ENCODE peak calls at places on chromosomes 6 and 20, in six cellular contexts. One of them, this sample, is unnamed.

GRCh38 chr6:3309391-3310050 is 50.8 kb downstream of the PSMG4 start:
- DNase-seq in trophoblast cell: no peak
- DNase-seq in A673: no peak
- DNase-seq in AG10803: no peak
- DNase-seq in A549: no peak
- DNase-seq in lower leg skin: no peak
- DNase-seq in this sample: no peak

GRCh38 chr6:163719028-163719742 is 304.7 kb downstream of the QKI start:
- DNase-seq in trophoblast cell: no peak
- DNase-seq in A673: no peak
- DNase-seq in AG10803: no peak
- DNase-seq in A549: no peak
- DNase-seq in lower leg skin: no peak
- DNase-seq in this sample: peak

GRCh38 chr6:88422831-88423230 is 256.7 kb upstream of the CNR1 start:
- DNase-seq in trophoblast cell: no peak
- DNase-seq in A673: peak
- DNase-seq in AG10803: no peak
- DNase-seq in A549: peak
- DNase-seq in lower leg skin: no peak
- DNase-seq in this sample: no peak

GRCh38 chr20:18679020-18679419 is 91.2 kb downstream of the DTD1 start:
- DNase-seq in trophoblast cell: no peak
- DNase-seq in A673: no peak
- DNase-seq in AG10803: peak
- DNase-seq in A549: peak
- DNase-seq in lower leg skin: no peak
- DNase-seq in this sample: no peak

GRCh38 chr20:43991264-43991663 is 76.6 kb downstream of the TOX2 start:
- DNase-seq in trophoblast cell: no peak
- DNase-seq in A673: no peak
- DNase-seq in AG10803: no peak
- DNase-seq in A549: no peak
- DNase-seq in lower leg skin: no peak
- DNase-seq in this sample: no peak

GRCh38 chr6:125529061-125529460 is 220.4 kb upstream of the HEY2 start:
- DNase-seq in trophoblast cell: no peak
- DNase-seq in A673: no peak
- DNase-seq in AG10803: no peak
- DNase-seq in A549: no peak
- DNase-seq in lower leg skin: no peak
- DNase-seq in this sample: no peak

GRCh38 chr6:106536863-106537262 is 92.4 kb downstream of the RTN4IP1 start:
- DNase-seq in trophoblast cell: peak
- DNase-seq in A673: no peak
- DNase-seq in AG10803: no peak
- DNase-seq in A549: no peak
- DNase-seq in lower leg skin: no peak
- DNase-seq in this sample: no peak

GRCh38 chr6:7267521-7268091 is 45.4 kb downstream of the SSR1 start:
- DNase-seq in trophoblast cell: peak
- DNase-seq in A673: peak
- DNase-seq in AG10803: peak
- DNase-seq in A549: peak
- DNase-seq in lower leg skin: peak
- DNase-seq in this sample: no peak

GRCh38 chr20:5504061-5504739 is 187.4 kb upstream of the PROKR2 start:
- DNase-seq in trophoblast cell: peak
- DNase-seq in A673: peak
- DNase-seq in AG10803: peak
- DNase-seq in A549: no peak
- DNase-seq in lower leg skin: peak
- DNase-seq in this sample: peak

GRCh38 chr20:17796096-17796563 is 96.4 kb downstream of the BANF2 start:
- DNase-seq in trophoblast cell: peak
- DNase-seq in A673: no peak
- DNase-seq in AG10803: peak
- DNase-seq in A549: no peak
- DNase-seq in lower leg skin: peak
- DNase-seq in this sample: peak

DNA sequence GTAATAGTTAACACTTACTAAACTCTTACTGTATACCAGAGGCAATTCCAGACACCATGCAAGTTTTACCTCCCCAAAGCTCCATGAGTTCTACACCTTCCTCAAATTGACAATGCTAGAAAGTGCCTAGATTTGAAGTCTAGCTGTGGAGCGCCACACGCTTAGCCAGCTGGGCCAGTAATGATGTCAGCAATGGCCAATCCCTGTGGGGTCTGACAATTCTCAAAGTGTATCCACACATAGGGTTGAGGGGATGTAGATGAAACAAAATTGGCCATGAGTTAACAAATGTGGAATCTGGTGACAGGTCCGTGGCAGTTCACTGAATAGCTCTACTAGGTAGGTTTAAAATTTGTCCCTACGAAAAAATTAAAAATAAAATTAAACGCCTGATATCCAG is 1.3 kb downstream of the ZNF343 start:
- DNase-seq in trophoblast cell: no peak
- DNase-seq in A673: no peak
- DNase-seq in AG10803: no peak
- DNase-seq in A549: no peak
- DNase-seq in lower leg skin: no peak
- DNase-seq in this sample: no peak
- H3K4me3 ChIP-seq in trophoblast cell: no peak
- H3K4me3 ChIP-seq in A673: peak
- H3K4me3 ChIP-seq in AG10803: peak
- H3K4me3 ChIP-seq in A549: peak
- H3K4me3 ChIP-seq in lower leg skin: no peak
- H3K4me3 ChIP-seq in this sample: no peak

GRCh38 chr20:33336375-33336774 is 53.4 kb downstream of the BPIFB1 start:
- DNase-seq in trophoblast cell: no peak
- DNase-seq in A673: no peak
- DNase-seq in AG10803: no peak
- DNase-seq in A549: no peak
- DNase-seq in lower leg skin: no peak
- DNase-seq in this sample: no peak

GRCh38 chr20:33338465-33339258 is 55.6 kb downstream of the BPIFB1 start:
- DNase-seq in trophoblast cell: no peak
- DNase-seq in A673: no peak
- DNase-seq in AG10803: no peak
- DNase-seq in A549: no peak
- DNase-seq in lower leg skin: no peak
- DNase-seq in this sample: no peak

GRCh38 chr20:33337119-33337518 is 54.1 kb downstream of the BPIFB1 start:
- DNase-seq in trophoblast cell: peak
- DNase-seq in A673: no peak
- DNase-seq in AG10803: no peak
- DNase-seq in A549: peak
- DNase-seq in lower leg skin: no peak
- DNase-seq in this sample: no peak

GRCh38 chr20:33339515-33340058 is 56.6 kb downstream of the BPIFB1 start:
- DNase-seq in trophoblast cell: no peak
- DNase-seq in A673: no peak
- DNase-seq in AG10803: no peak
- DNase-seq in A549: no peak
- DNase-seq in lower leg skin: no peak
- DNase-seq in this sample: no peak

DNA sequence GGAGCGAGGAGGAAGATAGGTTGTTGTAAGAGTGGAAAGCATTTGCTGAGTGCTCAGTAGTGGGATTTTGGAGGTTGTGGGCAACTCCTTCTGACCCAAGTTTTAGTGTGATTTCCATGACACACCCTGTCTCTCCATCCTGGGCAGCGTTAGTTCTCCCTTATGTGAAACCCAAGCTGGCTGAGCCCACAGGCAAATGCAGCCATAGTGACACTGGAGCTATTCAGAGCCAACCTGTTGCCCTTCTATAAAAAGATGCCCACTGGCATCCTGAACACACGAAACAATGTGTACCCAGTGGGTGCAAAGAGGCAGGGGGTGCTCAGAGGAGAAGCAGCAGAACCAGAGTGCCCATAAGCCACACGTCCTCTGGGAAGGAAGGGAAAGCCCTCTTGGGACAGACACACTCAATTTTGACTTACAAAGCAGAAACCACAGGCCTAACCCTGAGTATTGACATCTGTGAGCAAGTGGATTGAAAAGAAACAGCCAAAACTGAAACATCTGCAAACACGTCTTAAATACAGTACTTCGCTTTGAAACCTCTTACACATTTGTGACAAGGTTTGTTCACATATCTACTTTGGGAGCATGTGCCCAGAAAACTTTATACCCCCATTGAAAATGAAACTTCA is 54.6 kb downstream of the BPIFB1 start:
- DNase-seq in trophoblast cell: no peak
- DNase-seq in A673: no peak
- DNase-seq in AG10803: no peak
- DNase-seq in A549: no peak
- DNase-seq in lower leg skin: no peak
- DNase-seq in this sample: no peak
- H3K4me3 ChIP-seq in trophoblast cell: no peak
- H3K4me3 ChIP-seq in A673: no peak
- H3K4me3 ChIP-seq in AG10803: no peak
- H3K4me3 ChIP-seq in A549: no peak
- H3K4me3 ChIP-seq in lower leg skin: no peak
- H3K4me3 ChIP-seq in this sample: no peak

GRCh38 chr6:37536462-37537225 is 37.0 kb upstream of the CCDC167 start:
- DNase-seq in trophoblast cell: no peak
- DNase-seq in A673: no peak
- DNase-seq in AG10803: no peak
- DNase-seq in A549: no peak
- DNase-seq in lower leg skin: no peak
- DNase-seq in this sample: peak
- H3K4me3 ChIP-seq in trophoblast cell: no peak
- H3K4me3 ChIP-seq in A673: peak
- H3K4me3 ChIP-seq in AG10803: no peak
- H3K4me3 ChIP-seq in A549: no peak
- H3K4me3 ChIP-seq in lower leg skin: no peak
- H3K4me3 ChIP-seq in this sample: peak

DNA sequence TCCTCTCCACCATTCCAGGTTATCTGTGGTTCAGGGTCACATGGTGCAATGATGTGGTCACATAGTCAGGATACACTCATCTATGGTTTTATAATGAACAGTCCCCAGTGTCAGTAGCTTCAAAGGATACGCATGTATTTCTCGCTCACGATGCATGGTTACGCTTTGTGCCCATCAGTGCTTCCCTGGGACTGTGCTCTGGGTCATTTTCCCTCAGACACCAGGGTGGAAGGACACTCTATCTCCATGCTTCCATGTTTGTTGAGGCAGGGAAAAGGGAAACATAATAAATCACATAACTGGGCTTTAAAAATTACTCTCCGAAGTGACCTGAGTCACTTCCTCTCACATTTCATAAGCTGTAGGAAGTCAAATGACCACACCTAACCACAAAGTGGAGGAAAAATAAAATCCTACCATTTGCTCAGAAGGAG is 394.8 kb upstream of the NOX3 start:
- DNase-seq in trophoblast cell: no peak
- DNase-seq in A673: no peak
- DNase-seq in AG10803: peak
- DNase-seq in A549: no peak
- DNase-seq in lower leg skin: no peak
- DNase-seq in this sample: no peak
- H3K4me3 ChIP-seq in trophoblast cell: no peak
- H3K4me3 ChIP-seq in A673: no peak
- H3K4me3 ChIP-seq in AG10803: no peak
- H3K4me3 ChIP-seq in A549: no peak
- H3K4me3 ChIP-seq in lower leg skin: no peak
- H3K4me3 ChIP-seq in this sample: no peak

GRCh38 chr20:63854766-63855362 is 6.4 kb upstream of the ABHD16B start:
- DNase-seq in trophoblast cell: no peak
- DNase-seq in A673: no peak
- DNase-seq in AG10803: no peak
- DNase-seq in A549: no peak
- DNase-seq in lower leg skin: no peak
- DNase-seq in this sample: no peak
- H3K4me3 ChIP-seq in trophoblast cell: no peak
- H3K4me3 ChIP-seq in A673: no peak
- H3K4me3 ChIP-seq in AG10803: peak
- H3K4me3 ChIP-seq in A549: no peak
- H3K4me3 ChIP-seq in lower leg skin: no peak
- H3K4me3 ChIP-seq in this sample: peak

DNA sequence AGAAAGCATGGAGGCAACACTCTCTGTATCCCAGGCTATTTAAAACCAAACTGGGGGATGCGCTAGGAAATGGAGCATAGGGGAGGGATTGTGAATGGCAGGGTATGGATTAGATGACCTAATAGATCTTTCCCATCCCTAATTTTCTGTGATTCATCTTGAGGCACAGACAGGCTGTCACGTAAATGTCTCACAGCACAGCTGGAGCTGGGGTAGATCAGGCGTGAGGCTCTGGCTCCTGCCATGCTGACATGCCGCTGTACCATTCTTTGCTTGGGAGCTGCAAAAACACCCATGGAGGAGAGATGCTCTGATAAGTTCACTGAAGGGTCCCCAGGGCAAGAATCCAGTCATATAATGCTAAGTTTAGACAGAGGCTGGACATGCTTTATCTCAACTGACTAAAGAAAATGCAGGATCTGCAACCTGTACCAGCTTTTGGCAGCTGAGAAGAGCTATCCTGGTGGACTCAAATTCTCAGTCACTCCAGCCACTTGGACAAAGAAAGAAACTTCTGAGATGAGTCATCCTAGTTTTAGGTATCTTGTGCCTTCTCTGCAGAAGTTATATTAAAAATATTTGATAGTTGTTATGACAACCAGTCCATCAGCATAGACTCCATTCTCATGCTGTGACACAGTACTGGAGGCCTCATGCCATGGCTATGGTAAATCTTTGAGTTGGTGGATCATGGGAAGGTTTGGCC is 185.1 kb upstream of the RAB32 start:
- DNase-seq in trophoblast cell: peak
- DNase-seq in A673: peak
- DNase-seq in AG10803: peak
- DNase-seq in A549: peak
- DNase-seq in lower leg skin: no peak
- DNase-seq in this sample: no peak
- H3K4me3 ChIP-seq in trophoblast cell: no peak
- H3K4me3 ChIP-seq in A673: no peak
- H3K4me3 ChIP-seq in AG10803: peak
- H3K4me3 ChIP-seq in A549: peak
- H3K4me3 ChIP-seq in lower leg skin: no peak
- H3K4me3 ChIP-seq in this sample: no peak

GRCh38 chr20:25859649-25860530 is 163.2 kb upstream of the ZNF337 start:
- DNase-seq in trophoblast cell: peak
- DNase-seq in A673: peak
- DNase-seq in AG10803: peak
- DNase-seq in A549: peak
- DNase-seq in lower leg skin: peak
- DNase-seq in this sample: peak
- H3K4me3 ChIP-seq in trophoblast cell: no peak
- H3K4me3 ChIP-seq in A673: no peak
- H3K4me3 ChIP-seq in AG10803: peak
- H3K4me3 ChIP-seq in A549: peak
- H3K4me3 ChIP-seq in lower leg skin: no peak
- H3K4me3 ChIP-seq in this sample: no peak

GRCh38 chr6:110329348-110329728 is 28.8 kb downstream of the METTL24 start:
- DNase-seq in trophoblast cell: no peak
- DNase-seq in A673: peak
- DNase-seq in AG10803: peak
- DNase-seq in A549: no peak
- DNase-seq in lower leg skin: no peak
- DNase-seq in this sample: no peak
- H3K4me3 ChIP-seq in trophoblast cell: no peak
- H3K4me3 ChIP-seq in A673: peak
- H3K4me3 ChIP-seq in AG10803: peak
- H3K4me3 ChIP-seq in A549: no peak
- H3K4me3 ChIP-seq in lower leg skin: no peak
- H3K4me3 ChIP-seq in this sample: peak